ENCODE peak calls at places on chromosome 4, in ten cellular contexts. E is endothelial cell, M is NB4, G is foreskin fibroblast, D is choroid plexus epithelial cell, N is left lung, C is HCT116, H is cardiac muscle cell, I is progenitor cell of endocrine pancreas, Q is testis. A is an unnamed sample.

GRCh38 chr4:188417181-188417580 is 277.9 kb downstream of the TRIML1 start:
- DNase-seq in G (no peak), I (no peak), M (peak), H (peak), Q (no peak), N (no peak), E (no peak), C (no peak), D (no peak), A (no peak)

GRCh38 chr4:144688035-144688569 is 42.1 kb downstream of the HHIP start:
- DNase-seq in E (no peak), N (no peak), M (no peak), D (no peak), Q (no peak), I (no peak), H (no peak), G (no peak), C (no peak), A (no peak)

GRCh38 chr4:116839826-116840225 is 245.6 kb downstream of the TRAM1L1 start:
- DNase-seq in N (no peak), E (no peak), I (no peak), C (no peak), M (peak), Q (no peak), D (no peak), G (no peak), H (no peak), A (no peak)

GRCh38 chr4:183038436-183038835 is 60.6 kb upstream of the WWC2 start:
- DNase-seq in H (no peak), I (no peak), D (no peak), C (no peak), Q (no peak), E (no peak), M (no peak), G (no peak), N (no peak), A (no peak)

GRCh38 chr4:76688737-76689078 is 209.2 kb downstream of the SOWAHB start:
- DNase-seq in C (no peak), D (peak), I (no peak), N (no peak), G (no peak), Q (no peak), H (no peak), E (no peak), M (no peak), A (no peak)

GRCh38 chr4:108209489-108209888 is 40.8 kb upstream of the LEF1 start:
- DNase-seq in M (no peak), D (no peak), G (no peak), Q (no peak), N (no peak), E (no peak), H (no peak), C (no peak), I (no peak), A (no peak)

GRCh38 chr4:183540498-183540953 is 35.7 kb downstream of the ING2 start:
- DNase-seq in I (no peak), E (no peak), H (peak), C (no peak), D (peak), Q (no peak), G (no peak), M (no peak), N (no peak), A (no peak)

GRCh38 chr4:89245459-89245858 is 62.1 kb downstream of the GPRIN3 start:
- DNase-seq in C (no peak), D (no peak), N (no peak), I (no peak), E (no peak), G (no peak), H (no peak), M (no peak), Q (no peak), A (no peak)

GRCh38 chr4:77203380-77204197 is 46.6 kb downstream of the CCNG2 start:
- DNase-seq in Q (peak), I (peak), C (peak), E (peak), D (peak), M (peak), G (peak), H (peak), N (peak), A (peak)

GRCh38 chr4:83961575-83961974 is 425.7 kb downstream of the GPAT3 start:
- DNase-seq in Q (no peak), M (peak), H (no peak), C (no peak), D (peak), I (no peak), G (no peak), N (no peak), E (no peak), A (peak)

GRCh38 chr4:25913056-25913850 is 767 bp upstream of the SMIM20 start:
- DNase-seq in C (no peak), N (peak), G (peak), Q (peak), D (no peak), M (no peak), E (peak), H (no peak), I (no peak), A (no peak)

GRCh38 chr4:54152846-54153600 is 53.1 kb downstream of the GSX2 start:
- DNase-seq in C (no peak), G (peak), E (no peak), M (no peak), I (no peak), D (peak), N (no peak), H (no peak), Q (no peak), A (no peak)

GRCh38 chr4:66465111-66465510 is 794.8 kb upstream of the EPHA5 start:
- DNase-seq in E (no peak), I (no peak), C (no peak), N (no peak), M (no peak), H (no peak), G (no peak), Q (no peak), D (peak), A (no peak)

GRCh38 chr4:124642846-124643245 is 69.7 kb downstream of the ANKRD50 start:
- DNase-seq in H (no peak), C (no peak), Q (no peak), G (no peak), I (no peak), E (no peak), D (no peak), N (no peak), M (no peak), A (no peak)

GRCh38 chr4:101258782-101259353 is 88.5 kb downstream of the PPP3CA start:
- DNase-seq in I (no peak), G (peak), C (no peak), E (no peak), H (no peak), D (no peak), Q (no peak), M (no peak), N (no peak), A (no peak)

GRCh38 chr4:76881375-76881774 is 16.6 kb downstream of the SOWAHB start:
- DNase-seq in D (no peak), Q (no peak), H (no peak), E (no peak), M (no peak), N (no peak), C (no peak), G (no peak), I (no peak), A (peak)

GRCh38 chr4:41207330-41207831 is 7.0 kb downstream of the APBB2 start:
- DNase-seq in M (no peak), H (no peak), Q (no peak), I (no peak), D (peak), E (no peak), C (no peak), G (no peak), N (no peak), A (no peak)

GRCh38 chr4:116702949-116703348 is 382.4 kb downstream of the TRAM1L1 start:
- DNase-seq in I (no peak), C (no peak), E (no peak), D (peak), H (no peak), Q (no peak), M (peak), N (no peak), G (no peak), A (no peak)

GRCh38 chr4:17111959-17112659 is 213.7 kb upstream of the LDB2 start:
- DNase-seq in D (peak), C (no peak), M (peak), Q (peak), G (no peak), I (no peak), H (peak), E (peak), N (no peak), A (peak)
- TF ChIP-seq CTCF in D (peak), C (peak), M (peak), Q (no peak), G (peak), I (peak), H (peak), E (peak), N (peak), A (no peak)

GRCh38 chr4:139700568-139700967 is 34.9 kb downstream of the MGST2 start:
- DNase-seq in H (no peak), N (no peak), D (no peak), M (no peak), Q (no peak), I (no peak), E (no peak), G (no peak), C (no peak), A (no peak)

GRCh38 chr4:139710073-139710472 is 44.5 kb downstream of the MGST2 start:
- DNase-seq in H (no peak), E (no peak), M (no peak), D (no peak), N (no peak), Q (no peak), C (no peak), I (no peak), G (no peak), A (no peak)

GRCh38 chr4:139709660-139710059 is 44.0 kb downstream of the MGST2 start:
- DNase-seq in N (no peak), C (no peak), I (no peak), G (no peak), Q (no peak), H (no peak), M (no peak), E (no peak), D (no peak), A (no peak)

GRCh38 chr4:139704915-139705485 is 39.4 kb downstream of the MGST2 start:
- DNase-seq in Q (no peak), N (no peak), G (no peak), C (peak), E (no peak), M (peak), H (no peak), D (peak), I (no peak), A (no peak)
- TF ChIP-seq CTCF in Q (no peak), N (no peak), G (no peak), C (peak), E (peak), M (peak), H (peak), D (peak), I (peak), A (no peak)

DNA sequence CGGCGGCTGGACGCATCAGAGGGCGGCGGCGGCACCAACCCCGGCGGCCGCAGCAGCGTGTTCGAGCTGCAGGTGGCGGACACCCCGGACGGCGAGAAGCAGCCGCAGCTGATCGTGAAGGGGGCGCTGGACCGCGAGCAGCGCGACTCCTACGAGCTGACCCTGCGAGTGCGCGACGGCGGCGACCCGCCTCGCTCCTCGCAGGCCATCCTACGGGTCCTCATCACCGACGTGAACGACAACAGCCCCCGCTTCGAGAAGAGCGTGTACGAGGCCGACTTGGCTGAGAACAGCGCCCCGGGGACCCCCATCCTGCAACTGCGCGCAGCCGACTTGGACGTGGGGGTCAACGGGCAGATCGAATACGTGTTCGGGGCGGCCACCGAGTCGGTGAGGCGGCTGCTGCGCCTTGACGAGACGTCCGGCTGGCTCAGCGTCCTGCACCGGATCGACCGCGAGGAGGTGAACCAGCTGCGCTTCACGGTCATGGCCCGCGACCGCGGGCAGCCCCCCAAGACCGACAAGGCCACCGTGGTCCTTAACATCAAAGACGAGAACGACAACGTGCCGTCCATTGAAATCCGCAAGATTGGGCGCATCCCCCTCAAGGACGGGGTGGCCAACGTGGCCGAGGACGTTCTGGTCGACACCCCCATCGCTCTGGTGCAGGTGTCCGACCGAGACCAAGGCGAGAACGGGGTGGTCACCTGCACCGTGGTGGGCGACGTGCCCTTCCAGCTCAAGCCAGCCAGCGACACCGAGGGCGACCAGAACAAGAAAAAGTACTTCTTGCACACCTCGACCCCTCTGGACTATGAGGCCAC is 2.1 kb downstream of the PCDH7 start:
- DNase-seq in C (no peak), I (no peak), H (no peak), E (peak), Q (no peak), N (peak), D (no peak), G (no peak), M (no peak), A (no peak)
- TF ChIP-seq CTCF in C (no peak), I (peak), H (no peak), E (no peak), Q (no peak), N (no peak), D (no peak), G (no peak), M (no peak), A (no peak)

GRCh38 chr4:5142726-5143125 is 91.4 kb downstream of the STK32B start:
- DNase-seq in D (peak), M (peak), C (peak), G (no peak), H (peak), N (no peak), I (no peak), Q (peak), E (peak), A (no peak)
- TF ChIP-seq CTCF in D (peak), M (peak), C (peak), G (peak), H (peak), N (peak), I (peak), Q (peak), E (peak), A (no peak)

GRCh38 chr4:148300877-148301276 is 141.3 kb downstream of the NR3C2 start:
- DNase-seq in E (no peak), N (no peak), Q (no peak), M (peak), D (no peak), C (peak), H (no peak), G (no peak), I (no peak), A (no peak)
- TF ChIP-seq CTCF in E (no peak), N (no peak), Q (no peak), M (no peak), D (no peak), C (peak), H (no peak), G (no peak), I (no peak), A (no peak)

GRCh38 chr4:168689791-168690190 is 192.9 kb downstream of the PALLD start:
- DNase-seq in Q (no peak), D (no peak), C (no peak), H (no peak), I (no peak), N (no peak), G (no peak), M (no peak), E (no peak), A (no peak)
- TF ChIP-seq CTCF in Q (no peak), D (no peak), C (no peak), H (no peak), I (no peak), N (no peak), G (no peak), M (no peak), E (no peak), A (no peak)

GRCh38 chr4:174520655-174521054 is 1.6 kb downstream of the HPGD start:
- DNase-seq in C (no peak), N (no peak), D (no peak), I (no peak), Q (no peak), M (no peak), E (no peak), G (no peak), H (no peak), A (no peak)

GRCh38 chr4:174521800-174522182 is 497 bp downstream of the HPGD start:
- DNase-seq in G (no peak), N (no peak), C (no peak), D (no peak), I (no peak), H (no peak), E (peak), Q (peak), M (no peak), A (peak)

GRCh38 chr4:174524242-174524641 is 2.0 kb upstream of the HPGD start:
- DNase-seq in D (no peak), H (no peak), I (no peak), C (no peak), E (no peak), G (no peak), N (no peak), M (no peak), Q (no peak), A (no peak)

GRCh38 chr4:174523003-174523693 is 860 bp upstream of the HPGD start:
- DNase-seq in M (no peak), I (no peak), G (no peak), D (peak), C (no peak), E (no peak), N (no peak), Q (peak), H (peak), A (no peak)

GRCh38 chr4:174522183-174523002 is at the start of gene HPGD:
- DNase-seq in M (no peak), G (no peak), N (peak), Q (peak), D (peak), E (peak), H (peak), I (peak), C (no peak), A (peak)
- TF ChIP-seq CTCF in M (no peak), G (no peak), N (peak), Q (no peak), D (no peak), E (no peak), H (no peak), I (no peak), C (no peak), A (no peak)

GRCh38 chr4:150821641-150822040 is 193.4 kb downstream of the LRBA start:
- DNase-seq in C (no peak), M (no peak), E (no peak), D (no peak), H (peak), G (no peak), I (no peak), N (no peak), Q (no peak), A (no peak)
- TF ChIP-seq CTCF in C (no peak), M (no peak), E (no peak), D (no peak), H (no peak), G (no peak), I (no peak), N (no peak), Q (no peak), A (no peak)